ENCODE peak calls at places on chromosomes 13 and 19, in four cellular contexts. One of them, this sample, is unnamed.

GRCh38 chr13:102718746-102719145 is 23.9 kb upstream of the METTL21C start:
- DNase-seq in H1: no peak
- DNase-seq in GM12878: no peak
- DNase-seq in K562: no peak
- DNase-seq in this sample: no peak

GRCh38 chr13:49530452-49530851 is 34.7 kb downstream of the PHF11 start:
- DNase-seq in H1: no peak
- DNase-seq in GM12878: no peak
- DNase-seq in K562: peak
- DNase-seq in this sample: no peak

GRCh38 chr13:41639955-41640780 is 182.8 kb downstream of the RGCC start:
- DNase-seq in H1: no peak
- DNase-seq in GM12878: no peak
- DNase-seq in K562: no peak
- DNase-seq in this sample: no peak

GRCh38 chr19:54464044-54464623 is 556 bp upstream of the LENG9 start:
- DNase-seq in H1: peak
- DNase-seq in GM12878: peak
- DNase-seq in K562: peak
- DNase-seq in this sample: peak

GRCh38 chr19:47797996-47798903 is 6.1 kb downstream of the TPRX1 start:
- DNase-seq in H1: no peak
- DNase-seq in GM12878: no peak
- DNase-seq in K562: no peak
- DNase-seq in this sample: no peak

GRCh38 chr13:51764184-51765141 is 39.5 kb downstream of the DHRS12 start:
- DNase-seq in H1: no peak
- DNase-seq in GM12878: peak
- DNase-seq in K562: no peak
- DNase-seq in this sample: no peak

GRCh38 chr13:72255908-72256307 is 388.9 kb upstream of the DACH1 start:
- DNase-seq in H1: peak
- DNase-seq in GM12878: no peak
- DNase-seq in K562: no peak
- DNase-seq in this sample: peak

GRCh38 chr13:72295173-72295572 is 428.2 kb upstream of the DACH1 start:
- DNase-seq in H1: no peak
- DNase-seq in GM12878: no peak
- DNase-seq in K562: no peak
- DNase-seq in this sample: no peak

GRCh38 chr13:44573790-44574465 is 2.2 kb downstream of the TSC22D1 start:
- DNase-seq in H1: no peak
- DNase-seq in GM12878: no peak
- DNase-seq in K562: peak
- DNase-seq in this sample: no peak

GRCh38 chr19:33831835-33832234 is 35.2 kb downstream of the KCTD15 start:
- DNase-seq in H1: no peak
- DNase-seq in GM12878: no peak
- DNase-seq in K562: no peak
- DNase-seq in this sample: no peak

GRCh38 chr19:21569497-21569870 is 64.1 kb downstream of the ZNF429 start:
- DNase-seq in H1: no peak
- DNase-seq in GM12878: no peak
- DNase-seq in K562: no peak
- DNase-seq in this sample: no peak

GRCh38 chr19:49148784-49149651 is 6.2 kb downstream of the HRC start:
- DNase-seq in H1: peak
- DNase-seq in GM12878: no peak
- DNase-seq in K562: peak
- DNase-seq in this sample: peak

GRCh38 chr13:51158365-51158764 is 47.3 kb upstream of the C13orf42 start:
- DNase-seq in H1: peak
- DNase-seq in GM12878: no peak
- DNase-seq in K562: peak
- DNase-seq in this sample: no peak

GRCh38 chr13:48231080-48231479 is 1.9 kb upstream of the ITM2B start:
- DNase-seq in H1: no peak
- DNase-seq in GM12878: no peak
- DNase-seq in K562: no peak
- DNase-seq in this sample: no peak

GRCh38 chr13:40187324-40187795 is 479.1 kb downstream of the FOXO1 start:
- DNase-seq in H1: no peak
- DNase-seq in GM12878: no peak
- DNase-seq in K562: no peak
- DNase-seq in this sample: no peak

GRCh38 chr19:17205237-17206140 is 9.7 kb upstream of the USE1 start:
- DNase-seq in H1: peak
- DNase-seq in GM12878: no peak
- DNase-seq in K562: peak
- DNase-seq in this sample: peak

GRCh38 chr13:79451500-79451962 is 29.4 kb upstream of the NDFIP2 start:
- DNase-seq in H1: no peak
- DNase-seq in GM12878: peak
- DNase-seq in K562: peak
- DNase-seq in this sample: peak

GRCh38 chr13:24693862-24694471 is 13.8 kb downstream of the ATP12A start:
- DNase-seq in H1: peak
- DNase-seq in GM12878: no peak
- DNase-seq in K562: peak
- DNase-seq in this sample: peak

GRCh38 chr19:36488816-36489138 is 584 bp downstream of the ZNF566 start:
- DNase-seq in H1: no peak
- DNase-seq in GM12878: no peak
- DNase-seq in K562: peak
- DNase-seq in this sample: no peak

GRCh38 chr19:29872224-29872731 is 60.5 kb downstream of the CCNE1 start:
- DNase-seq in H1: peak
- DNase-seq in GM12878: no peak
- DNase-seq in K562: peak
- DNase-seq in this sample: peak

GRCh38 chr19:7718668-7719067 is 13.2 kb downstream of the CLEC4G start:
- DNase-seq in H1: no peak
- DNase-seq in GM12878: no peak
- DNase-seq in K562: no peak
- DNase-seq in this sample: no peak

GRCh38 chr13:79281335-79281734 is 124.7 kb downstream of the RBM26 start:
- DNase-seq in H1: peak
- DNase-seq in GM12878: no peak
- DNase-seq in K562: no peak
- DNase-seq in this sample: peak

GRCh38 chr19:8151499-8152035 is 2.2 kb upstream of the FBN3 start:
- DNase-seq in H1: no peak
- DNase-seq in GM12878: no peak
- DNase-seq in K562: no peak
- DNase-seq in this sample: no peak

GRCh38 chr13:107518292-107518691 is 697.0 kb downstream of the LIG4 start:
- DNase-seq in H1: no peak
- DNase-seq in GM12878: no peak
- DNase-seq in K562: no peak
- DNase-seq in this sample: no peak

GRCh38 chr19:48511800-48512503 is at the start of gene LMTK3:
- DNase-seq in H1: peak
- DNase-seq in GM12878: no peak
- DNase-seq in K562: peak
- DNase-seq in this sample: peak

GRCh38 chr13:51804295-51805172 is 571 bp upstream of the DHRS12 start:
- DNase-seq in H1: no peak
- DNase-seq in GM12878: no peak
- DNase-seq in K562: peak
- DNase-seq in this sample: no peak

GRCh38 chr13:111589992-111590391 is 269.6 kb downstream of the TEX29 start:
- DNase-seq in H1: no peak
- DNase-seq in GM12878: no peak
- DNase-seq in K562: no peak
- DNase-seq in this sample: no peak

GRCh38 chr19:47726467-47726866 is 13.2 kb downstream of the EHD2 start:
- DNase-seq in H1: no peak
- DNase-seq in GM12878: no peak
- DNase-seq in K562: no peak
- DNase-seq in this sample: no peak

GRCh38 chr13:98523455-98524102 is 53.3 kb downstream of the STK24 start:
- DNase-seq in H1: no peak
- DNase-seq in GM12878: peak
- DNase-seq in K562: no peak
- DNase-seq in this sample: no peak

GRCh38 chr13:46057251-46058015 is 4.9 kb upstream of the ZC3H13 start:
- DNase-seq in H1: no peak
- DNase-seq in GM12878: no peak
- DNase-seq in K562: no peak
- DNase-seq in this sample: no peak

GRCh38 chr19:2612619-2613249 is 89.8 kb downstream of the GNG7 start:
- DNase-seq in H1: no peak
- DNase-seq in GM12878: no peak
- DNase-seq in K562: no peak
- DNase-seq in this sample: no peak

GRCh38 chr19:2611483-2612464 is 90.7 kb downstream of the GNG7 start:
- DNase-seq in H1: no peak
- DNase-seq in GM12878: no peak
- DNase-seq in K562: no peak
- DNase-seq in this sample: no peak

GRCh38 chr19:2615782-2616181 is 86.7 kb downstream of the GNG7 start:
- DNase-seq in H1: no peak
- DNase-seq in GM12878: no peak
- DNase-seq in K562: no peak
- DNase-seq in this sample: no peak

GRCh38 chr19:2610637-2611482 is 91.6 kb downstream of the GNG7 start:
- DNase-seq in H1: peak
- DNase-seq in GM12878: peak
- DNase-seq in K562: peak
- DNase-seq in this sample: peak

GRCh38 chr19:2613507-2614295 is 88.8 kb downstream of the GNG7 start:
- DNase-seq in H1: peak
- DNase-seq in GM12878: no peak
- DNase-seq in K562: peak
- DNase-seq in this sample: peak
- TF ChIP-seq ATF2 in H1: no peak
- TF ChIP-seq ATF2 in GM12878: no peak
- TF ChIP-seq ATF2 in K562: no peak
- TF ChIP-seq ATF2 in this sample: no peak

GRCh38 chr13:110396913-110397379 is 89.9 kb downstream of the COL4A2 start:
- DNase-seq in H1: no peak
- DNase-seq in GM12878: no peak
- DNase-seq in K562: no peak
- DNase-seq in this sample: no peak

GRCh38 chr13:110398564-110399507 is 91.8 kb downstream of the COL4A2 start:
- DNase-seq in H1: no peak
- DNase-seq in GM12878: no peak
- DNase-seq in K562: no peak
- DNase-seq in this sample: no peak

GRCh38 chr13:110397445-110397844 is 90.4 kb downstream of the COL4A2 start:
- DNase-seq in H1: no peak
- DNase-seq in GM12878: no peak
- DNase-seq in K562: no peak
- DNase-seq in this sample: no peak

GRCh38 chr13:110394371-110394841 is 87.3 kb downstream of the COL4A2 start:
- DNase-seq in H1: no peak
- DNase-seq in GM12878: no peak
- DNase-seq in K562: no peak
- DNase-seq in this sample: no peak

GRCh38 chr13:110396476-110396875 is 89.4 kb downstream of the COL4A2 start:
- DNase-seq in H1: no peak
- DNase-seq in GM12878: no peak
- DNase-seq in K562: no peak
- DNase-seq in this sample: no peak
- TF ChIP-seq ATF2 in H1: no peak
- TF ChIP-seq ATF2 in GM12878: no peak
- TF ChIP-seq ATF2 in K562: no peak
- TF ChIP-seq ATF2 in this sample: no peak

GRCh38 chr19:18390075-18390909 is 4.3 kb downstream of the GDF15 start:
- DNase-seq in H1: no peak
- DNase-seq in GM12878: no peak
- DNase-seq in K562: no peak
- DNase-seq in this sample: no peak
- TF ChIP-seq ATF2 in H1: no peak
- TF ChIP-seq ATF2 in GM12878: no peak
- TF ChIP-seq ATF2 in K562: no peak
- TF ChIP-seq ATF2 in this sample: no peak

GRCh38 chr19:4692275-4693077 is 22.3 kb upstream of the MYDGF start:
- DNase-seq in H1: no peak
- DNase-seq in GM12878: no peak
- DNase-seq in K562: no peak
- DNase-seq in this sample: no peak

GRCh38 chr19:4693078-4693350 is 22.9 kb upstream of the MYDGF start:
- DNase-seq in H1: no peak
- DNase-seq in GM12878: no peak
- DNase-seq in K562: no peak
- DNase-seq in this sample: no peak

GRCh38 chr19:4695224-4695731 is 25.1 kb upstream of the MYDGF start:
- DNase-seq in H1: no peak
- DNase-seq in GM12878: no peak
- DNase-seq in K562: no peak
- DNase-seq in this sample: no peak

GRCh38 chr19:4693471-4694121 is 23.5 kb upstream of the MYDGF start:
- DNase-seq in H1: no peak
- DNase-seq in GM12878: no peak
- DNase-seq in K562: no peak
- DNase-seq in this sample: no peak

DNA sequence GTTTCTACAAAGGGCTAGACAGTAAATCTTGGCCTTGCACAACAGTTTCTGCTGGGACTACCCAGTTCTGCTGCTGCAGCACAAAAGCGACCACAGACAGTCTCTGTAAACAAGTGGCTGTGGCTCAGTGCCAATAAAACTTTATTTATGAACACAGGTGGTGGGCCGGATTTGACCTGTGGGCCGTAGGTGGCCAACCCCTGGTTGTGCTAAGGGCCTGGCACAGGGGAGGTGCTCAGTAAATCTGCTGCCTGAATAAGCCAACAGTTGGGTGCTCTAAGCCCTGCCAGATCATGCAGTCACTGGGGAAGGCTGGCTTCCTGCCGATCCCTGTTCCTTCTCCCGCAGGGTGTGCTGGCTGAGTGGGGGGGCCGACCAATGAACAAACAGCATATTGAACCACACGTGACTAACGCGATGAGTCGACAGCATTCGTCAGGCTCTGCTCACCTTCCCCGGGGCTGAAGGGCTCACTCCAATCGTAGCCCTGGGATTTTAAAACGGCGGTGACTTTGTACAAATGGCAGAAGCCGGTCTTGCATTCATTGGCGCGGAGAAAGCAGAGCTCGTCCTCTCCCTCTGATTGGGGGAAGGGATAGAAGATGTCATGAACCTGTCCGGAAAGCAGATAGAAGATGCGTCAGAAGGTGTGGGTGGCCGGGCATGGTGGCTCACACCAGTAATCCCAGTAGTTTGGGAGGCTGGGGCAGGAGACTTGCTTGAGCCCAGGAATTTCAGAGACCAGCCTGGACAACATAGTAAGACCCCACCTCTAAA is 24.3 kb upstream of the MYDGF start:
- DNase-seq in H1: no peak
- DNase-seq in GM12878: no peak
- DNase-seq in K562: peak
- DNase-seq in this sample: no peak
- TF ChIP-seq ATF2 in H1: no peak
- TF ChIP-seq ATF2 in GM12878: no peak
- TF ChIP-seq ATF2 in K562: no peak
- TF ChIP-seq ATF2 in this sample: no peak

This sample was measured in WTC11.